ENCODE peak calls at places on chromosomes 12 and 14, in ten cellular contexts. E, A, Z, I, K, O, R, W, U and Y are unnamed samples.

GRCh38 chr12:127596881-127597280 is 670.1 kb upstream of the TMEM132C start:
- DNase-seq in A (no peak), Z (no peak), W (no peak), R (no peak), K (no peak), I (no peak), U (no peak), O (no peak), E (no peak), Y (no peak)

GRCh38 chr14:53306267-53306721 is 153.2 kb upstream of the DDHD1 start:
- DNase-seq in R (peak), Z (peak), A (peak), O (peak), I (no peak), E (no peak), U (peak), W (peak), K (peak), Y (no peak)

GRCh38 chr12:100970894-100971293 is 176.3 kb downstream of the ANO4 start:
- DNase-seq in O (no peak), E (no peak), U (no peak), I (no peak), A (no peak), W (no peak), Z (no peak), K (no peak), R (no peak), Y (no peak)

GRCh38 chr12:122203301-122203967 is at the start of gene B3GNT4:
- DNase-seq in W (no peak), A (no peak), U (peak), O (peak), E (no peak), I (no peak), K (peak), Z (peak), R (peak), Y (peak)

GRCh38 chr12:50580436-50580835 is 75.7 kb downstream of the DIP2B start:
- DNase-seq in I (no peak), O (no peak), Z (no peak), W (no peak), A (no peak), R (no peak), K (no peak), E (no peak), U (no peak), Y (no peak)

GRCh38 chr12:13067322-13067721 is 23.1 kb downstream of the FAM234B start:
- DNase-seq in Z (no peak), A (no peak), W (no peak), O (no peak), E (no peak), I (no peak), U (no peak), R (no peak), K (no peak), Y (no peak)

GRCh38 chr12:121494093-121494787 is 86.6 kb downstream of the KDM2B start:
- DNase-seq in E (no peak), Z (peak), I (no peak), W (peak), U (peak), O (peak), R (peak), A (no peak), K (peak), Y (no peak)

GRCh38 chr14:64363265-64363840 is 24.8 kb upstream of the MTHFD1 start:
- DNase-seq in A (no peak), O (peak), E (no peak), R (no peak), I (no peak), W (no peak), U (no peak), K (no peak), Z (no peak), Y (no peak)

GRCh38 chr14:93655078-93655750 is 133.1 kb downstream of the PRIMA1 start:
- DNase-seq in A (peak), U (no peak), R (peak), W (peak), K (no peak), Z (no peak), O (peak), I (peak), E (peak), Y (no peak)

GRCh38 chr12:83408841-83409240 is 722.1 kb downstream of the TMTC2 start:
- DNase-seq in Z (no peak), A (no peak), K (no peak), U (no peak), R (no peak), E (no peak), W (no peak), O (no peak), I (no peak), Y (no peak)

GRCh38 chr14:61103541-61104339 is 122.7 kb downstream of the SLC38A6 start:
- DNase-seq in A (peak), W (no peak), O (peak), I (no peak), K (no peak), E (peak), Z (peak), R (peak), U (peak), Y (peak)

GRCh38 chr12:51699219-51699618 is 108.2 kb downstream of the SCN8A start:
- DNase-seq in E (no peak), U (no peak), R (no peak), Z (no peak), W (no peak), O (no peak), K (no peak), A (no peak), I (no peak), Y (no peak)

GRCh38 chr12:57483466-57483865 is 3.8 kb upstream of the ARHGAP9 start:
- DNase-seq in U (no peak), R (no peak), A (no peak), Z (no peak), I (no peak), E (peak), O (no peak), K (no peak), W (no peak), Y (no peak)

GRCh38 chr14:58628381-58628780 is 9.4 kb upstream of the DACT1 start:
- DNase-seq in U (no peak), Z (no peak), A (no peak), W (no peak), I (no peak), O (no peak), R (no peak), K (no peak), E (no peak), Y (no peak)

GRCh38 chr14:71626281-71626835 is 305.9 kb upstream of the RGS6 start:
- DNase-seq in Z (no peak), K (no peak), O (no peak), A (no peak), I (no peak), U (no peak), E (peak), W (no peak), R (no peak), Y (no peak)

GRCh38 chr12:62933220-62933870 is 1.6 kb downstream of the PPM1H start:
- DNase-seq in A (no peak), I (no peak), E (no peak), U (peak), W (no peak), O (no peak), R (peak), Z (peak), K (peak), Y (peak)
- H3K4me3 ChIP-seq in A (peak), I (peak), E (peak), U (peak), W (peak), O (no peak), R (peak), Z (peak), K (peak), Y (peak)

GRCh38 chr12:49366652-49367380 is 446 bp upstream of the SPATS2 start:
- DNase-seq in R (peak), O (peak), K (peak), W (peak), U (peak), Z (peak), E (peak), I (peak), A (peak), Y (peak)

GRCh38 chr12:49370539-49370938 is 3.3 kb downstream of the SPATS2 start:
- DNase-seq in A (no peak), W (no peak), E (no peak), R (no peak), I (no peak), O (no peak), Z (no peak), U (no peak), K (no peak), Y (no peak)

GRCh38 chr12:49368240-49368600 is 958 bp downstream of the SPATS2 start:
- DNase-seq in O (no peak), U (no peak), Z (no peak), A (no peak), W (no peak), R (no peak), E (no peak), K (no peak), I (no peak), Y (no peak)

GRCh38 chr12:49367381-49368239 is at the start of gene SPATS2:
- DNase-seq in A (no peak), O (no peak), K (peak), W (no peak), I (no peak), R (no peak), E (no peak), U (peak), Z (no peak), Y (peak)

GRCh38 chr12:49369723-49370145 is 2.5 kb downstream of the SPATS2 start:
- DNase-seq in A (peak), R (peak), O (peak), E (no peak), U (peak), K (peak), Z (peak), I (peak), W (no peak), Y (no peak)
- H3K4me3 ChIP-seq in A (peak), R (no peak), O (no peak), E (no peak), U (no peak), K (peak), Z (no peak), I (peak), W (no peak), Y (no peak)

GRCh38 chr12:55982319-55982936 is 8.6 kb downstream of the RAB5B start:
- DNase-seq in E (no peak), K (no peak), O (no peak), R (no peak), I (peak), W (no peak), A (no peak), U (no peak), Z (no peak), Y (no peak)
- H3K4me3 ChIP-seq in E (no peak), K (no peak), O (no peak), R (no peak), I (peak), W (no peak), A (no peak), U (no peak), Z (no peak), Y (no peak)

GRCh38 chr14:105531088-105531957 is 4.9 kb downstream of the TMEM121 start:
- DNase-seq in U (no peak), K (no peak), O (no peak), A (no peak), R (peak), E (no peak), Z (no peak), I (no peak), W (no peak), Y (no peak)

GRCh38 chr14:105528859-105529505 is 2.6 kb downstream of the TMEM121 start:
- DNase-seq in W (no peak), O (no peak), Z (no peak), E (no peak), K (no peak), R (peak), A (no peak), I (no peak), U (no peak), Y (peak)

GRCh38 chr14:105530446-105531087 is 4.2 kb downstream of the TMEM121 start:
- DNase-seq in K (no peak), A (no peak), O (no peak), R (no peak), W (no peak), I (no peak), U (no peak), E (no peak), Z (no peak), Y (no peak)

GRCh38 chr14:105528197-105528858 is 1.9 kb downstream of the TMEM121 start:
- DNase-seq in K (peak), E (peak), A (no peak), O (peak), W (peak), I (no peak), R (peak), Z (peak), U (peak), Y (peak)

DNA sequence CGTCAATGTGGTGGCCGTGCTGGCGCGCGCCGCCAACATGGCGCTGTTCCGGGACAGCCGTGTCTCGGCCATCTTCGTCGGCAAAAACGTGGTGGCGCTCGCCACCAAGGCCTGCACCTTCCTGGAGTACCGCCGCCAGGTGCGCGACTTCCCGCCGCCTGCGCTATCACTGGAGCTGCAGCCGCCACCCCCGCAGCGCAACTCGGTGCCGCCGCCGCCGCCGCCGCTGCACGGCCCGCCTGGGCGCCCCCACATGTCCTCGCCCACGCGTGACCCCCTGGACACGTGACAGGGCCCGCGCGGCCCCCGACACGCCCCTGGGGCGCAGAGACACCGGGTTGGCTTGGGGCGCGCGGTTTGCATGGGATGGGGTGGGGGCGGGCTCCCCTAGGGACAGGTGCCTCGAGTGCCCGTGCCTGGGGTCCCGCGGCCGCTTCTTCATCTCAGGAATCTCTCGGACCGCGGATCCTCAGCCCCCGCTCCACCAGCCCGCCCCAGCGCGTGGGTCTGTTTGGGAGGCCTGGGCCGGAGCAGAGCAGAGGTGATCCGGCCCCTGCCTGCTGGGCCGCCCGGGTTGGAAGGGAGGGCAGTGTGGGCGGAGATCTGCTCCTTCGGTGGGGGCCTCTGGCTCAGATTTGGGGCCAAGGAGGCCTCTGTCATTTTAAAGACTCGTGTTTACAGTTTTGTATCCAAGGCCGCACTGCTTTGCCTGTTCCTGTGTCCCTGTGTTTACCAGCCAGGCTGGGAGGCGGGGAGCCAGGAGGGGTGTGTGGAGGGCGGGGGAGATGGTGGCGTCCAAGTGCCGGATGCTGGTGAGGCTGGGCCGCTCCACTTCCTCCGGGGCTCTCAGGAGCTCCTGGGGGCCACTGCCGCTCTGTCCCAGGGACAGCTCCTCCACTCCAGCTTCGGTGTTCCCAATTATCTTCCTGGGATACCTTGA is 3.4 kb downstream of the TMEM121 start:
- DNase-seq in K (no peak), E (no peak), A (no peak), I (no peak), U (peak), O (no peak), R (peak), Z (no peak), W (no peak), Y (peak)
- H3K4me3 ChIP-seq in K (peak), E (no peak), A (peak), I (peak), U (peak), O (no peak), R (no peak), Z (no peak), W (peak), Y (no peak)

DNA sequence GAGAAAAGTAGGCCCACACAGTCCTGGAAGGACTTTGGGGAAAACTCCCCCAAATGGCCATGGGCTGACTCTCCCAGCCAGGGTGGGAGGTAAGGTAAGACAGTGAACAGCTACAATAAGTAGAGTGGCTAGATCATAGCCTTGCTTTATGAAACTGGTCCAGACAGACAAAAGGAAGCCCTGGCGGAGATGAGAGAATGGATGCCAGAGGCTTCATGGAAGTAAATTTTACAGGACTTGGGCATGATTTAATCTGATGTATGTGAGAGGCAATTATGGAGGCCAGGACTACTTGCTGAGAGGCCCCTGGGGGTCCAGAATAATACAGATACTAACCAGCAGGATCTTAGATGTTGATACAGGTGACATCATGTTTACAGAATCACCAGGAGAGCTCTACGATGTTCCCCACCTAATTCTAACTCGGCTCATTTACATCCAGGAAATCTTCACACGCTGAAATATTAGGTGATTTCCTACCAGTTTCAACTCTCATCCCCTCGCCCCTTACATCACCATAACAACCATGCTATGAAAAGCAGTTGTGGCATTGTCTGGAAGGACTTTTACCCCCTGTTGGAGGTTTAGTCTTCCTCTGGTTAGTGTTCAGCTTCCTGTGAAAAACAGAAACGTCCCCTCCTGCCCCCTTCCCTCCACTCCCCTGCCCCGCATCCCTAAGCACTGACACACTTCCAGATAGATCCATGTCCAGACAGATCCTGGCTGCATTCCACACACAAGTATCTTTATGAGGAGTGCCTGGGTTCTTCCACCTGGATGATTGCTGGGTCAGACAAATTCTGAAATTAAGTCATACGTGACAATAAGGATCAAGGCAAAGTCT is 39.5 kb upstream of the NT5DC3 start:
- DNase-seq in K (no peak), Z (no peak), A (peak), E (no peak), U (no peak), W (no peak), I (peak), R (no peak), O (no peak), Y (no peak)
- H3K4me3 ChIP-seq in K (no peak), Z (no peak), A (peak), E (no peak), U (no peak), W (no peak), I (peak), R (no peak), O (no peak), Y (no peak)

GRCh38 chr14:103205541-103205906 is 82.3 kb downstream of the TNFAIP2 start:
- DNase-seq in K (no peak), U (no peak), R (no peak), W (no peak), I (no peak), A (no peak), Z (no peak), O (no peak), E (no peak), Y (peak)

GRCh38 chr14:103207404-103208072 is 84.3 kb downstream of the TNFAIP2 start:
- DNase-seq in A (no peak), Z (peak), U (no peak), W (no peak), K (peak), R (peak), E (no peak), I (no peak), O (no peak), Y (peak)

GRCh38 chr14:103204852-103205540 is 81.7 kb downstream of the TNFAIP2 start:
- DNase-seq in K (no peak), W (no peak), U (no peak), E (no peak), I (no peak), R (peak), Z (no peak), A (no peak), O (peak), Y (no peak)

GRCh38 chr14:103207038-103207403 is 83.8 kb downstream of the TNFAIP2 start:
- DNase-seq in A (no peak), R (peak), O (peak), E (peak), U (peak), Z (peak), K (peak), I (no peak), W (no peak), Y (peak)

DNA sequence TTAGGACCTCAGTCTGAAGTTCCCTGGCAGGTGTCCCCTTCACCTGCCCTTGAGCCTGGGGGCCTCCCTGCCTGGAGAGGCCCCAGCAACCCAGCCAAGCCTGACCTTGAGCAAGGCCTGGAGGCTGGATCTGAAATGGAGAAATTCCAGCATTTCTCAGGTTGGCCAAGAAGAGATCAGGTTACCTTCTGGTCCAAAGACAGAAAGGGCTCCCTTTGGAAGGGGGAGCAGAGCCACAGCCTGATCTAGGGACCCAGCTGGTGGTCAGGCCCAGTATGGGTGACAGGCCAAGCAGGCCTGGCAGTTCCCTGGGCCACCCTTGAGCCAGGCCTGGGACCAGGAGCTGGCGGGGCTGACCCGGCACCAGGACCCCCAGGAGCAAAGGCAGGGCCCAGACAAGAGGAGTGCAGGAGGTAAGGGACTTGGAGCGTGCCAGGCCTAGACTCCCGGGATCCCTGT is 82.8 kb downstream of the TNFAIP2 start:
- DNase-seq in K (no peak), Z (peak), O (peak), W (no peak), I (no peak), A (no peak), R (no peak), U (no peak), E (no peak), Y (peak)
- H3K4me3 ChIP-seq in K (peak), Z (peak), O (no peak), W (peak), I (no peak), A (no peak), R (peak), U (no peak), E (peak), Y (peak)

GRCh38 chr12:113880993-113881392 is 85.1 kb downstream of the RBM19 start:
- DNase-seq in U (no peak), E (no peak), R (no peak), W (no peak), I (no peak), K (no peak), O (no peak), A (no peak), Z (no peak), Y (no peak)
- H3K4me3 ChIP-seq in U (no peak), E (no peak), R (no peak), W (no peak), I (no peak), K (no peak), O (no peak), A (no peak), Z (no peak), Y (no peak)

GRCh38 chr12:21453312-21453852 is 15.9 kb downstream of the PYROXD1 start:
- DNase-seq in O (no peak), W (no peak), Z (no peak), U (no peak), E (no peak), I (peak), A (no peak), K (no peak), R (no peak), Y (no peak)

GRCh38 chr12:21456291-21456780 is 18.9 kb downstream of the PYROXD1 start:
- DNase-seq in U (no peak), Z (no peak), R (no peak), I (no peak), A (no peak), O (no peak), E (no peak), K (no peak), W (no peak), Y (no peak)

DNA sequence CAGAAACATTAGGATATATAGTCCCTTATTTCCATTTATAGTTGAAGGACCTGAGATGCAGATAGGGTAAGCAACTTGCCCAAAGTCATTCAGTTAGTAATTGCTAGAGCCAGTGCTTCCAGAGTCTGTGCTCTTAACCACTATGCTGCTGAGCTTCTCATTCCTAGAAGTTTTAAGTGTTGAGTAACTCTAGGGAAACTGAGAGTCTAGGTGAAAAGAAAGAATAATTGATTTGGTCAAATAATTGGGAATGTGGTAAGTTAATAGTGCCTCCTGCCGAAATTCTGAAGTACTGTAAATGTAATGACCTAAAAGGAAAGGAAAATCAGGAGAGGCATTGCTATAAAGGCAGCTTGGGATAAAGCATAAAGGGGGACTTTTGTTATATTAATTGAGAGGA is 14.1 kb downstream of the PYROXD1 start:
- DNase-seq in K (no peak), U (no peak), A (no peak), E (no peak), R (no peak), O (peak), I (no peak), Z (no peak), W (no peak), Y (no peak)
- H3K4me3 ChIP-seq in K (no peak), U (no peak), A (no peak), E (no peak), R (no peak), O (no peak), I (no peak), Z (no peak), W (no peak), Y (no peak)